ENCODE peak calls at places on chromosomes 2 and 18, in eight cellular contexts. W is Panc1, S is HL-60, R is HepG2, Z is HCT116, D is SK-N-SH, J is GM12878, I is K562. C is an unnamed sample.

GRCh38 chr2:71291398-71291797 is 40.2 kb upstream of the ZNF638 start:
- DNase-seq in S (no peak), D (no peak), W (no peak), R (no peak), J (no peak), I (no peak), Z (no peak), C (no peak)

GRCh38 chr2:6362671-6363450 is 502.8 kb downstream of the CMPK2 start:
- DNase-seq in Z (no peak), S (no peak), D (no peak), I (no peak), J (no peak), R (no peak), W (no peak), C (no peak)

GRCh38 chr2:241818229-241818942 is 9.4 kb downstream of the NEU4 start:
- DNase-seq in D (no peak), S (no peak), I (no peak), W (no peak), R (no peak), Z (no peak), J (no peak), C (no peak)

GRCh38 chr2:180876506-180876905 is 103.9 kb upstream of the UBE2E3 start:
- DNase-seq in W (no peak), Z (no peak), R (no peak), I (no peak), J (no peak), S (no peak), D (no peak), C (no peak)

GRCh38 chr18:44671914-44672313 is 8.8 kb upstream of the SETBP1 start:
- DNase-seq in Z (no peak), W (no peak), I (no peak), R (no peak), D (no peak), J (no peak), S (no peak), C (no peak)

GRCh38 chr2:216877085-216877484 is 17.2 kb upstream of the TNP1 start:
- DNase-seq in D (no peak), S (no peak), R (no peak), J (no peak), W (no peak), Z (peak), I (no peak), C (no peak)

GRCh38 chr2:104786204-104786603 is 67.7 kb upstream of the POU3F3 start:
- DNase-seq in J (no peak), W (no peak), I (no peak), D (no peak), Z (no peak), R (no peak), S (no peak), C (no peak)

GRCh38 chr2:95351080-95351915 is 51.2 kb upstream of the FAHD2A start:
- DNase-seq in R (no peak), S (no peak), Z (no peak), W (no peak), I (no peak), J (no peak), D (no peak), C (no peak)

GRCh38 chr2:27156739-27157475 is 8.1 kb downstream of the TCF23 start:
- DNase-seq in R (no peak), S (no peak), Z (no peak), W (no peak), J (no peak), D (no peak), I (no peak), C (no peak)

GRCh38 chr2:20562540-20563225 is 88.2 kb downstream of the HS1BP3 start:
- DNase-seq in I (peak), J (no peak), D (no peak), R (peak), Z (no peak), S (no peak), W (no peak), C (peak)

GRCh38 chr2:218960196-218961165 is 1.0 kb downstream of the CDK5R2 start:
- DNase-seq in D (peak), J (no peak), S (no peak), R (no peak), W (no peak), I (no peak), Z (no peak), C (peak)

GRCh38 chr18:63783394-63783793 is 8.2 kb downstream of the SERPINB7 start:
- DNase-seq in W (no peak), Z (peak), R (no peak), D (no peak), I (no peak), J (no peak), S (peak), C (peak)

GRCh38 chr18:63789327-63789726 is 14.1 kb downstream of the SERPINB7 start:
- DNase-seq in R (no peak), J (no peak), D (no peak), S (no peak), I (no peak), W (no peak), Z (no peak), C (no peak)

GRCh38 chr18:63785031-63785430 is 9.8 kb downstream of the SERPINB7 start:
- DNase-seq in Z (no peak), J (no peak), S (no peak), R (no peak), D (no peak), I (no peak), W (no peak), C (no peak)

GRCh38 chr18:63787673-63788072 is 12.5 kb downstream of the SERPINB7 start:
- DNase-seq in R (no peak), S (no peak), I (no peak), Z (no peak), W (no peak), D (no peak), J (no peak), C (no peak)

DNA sequence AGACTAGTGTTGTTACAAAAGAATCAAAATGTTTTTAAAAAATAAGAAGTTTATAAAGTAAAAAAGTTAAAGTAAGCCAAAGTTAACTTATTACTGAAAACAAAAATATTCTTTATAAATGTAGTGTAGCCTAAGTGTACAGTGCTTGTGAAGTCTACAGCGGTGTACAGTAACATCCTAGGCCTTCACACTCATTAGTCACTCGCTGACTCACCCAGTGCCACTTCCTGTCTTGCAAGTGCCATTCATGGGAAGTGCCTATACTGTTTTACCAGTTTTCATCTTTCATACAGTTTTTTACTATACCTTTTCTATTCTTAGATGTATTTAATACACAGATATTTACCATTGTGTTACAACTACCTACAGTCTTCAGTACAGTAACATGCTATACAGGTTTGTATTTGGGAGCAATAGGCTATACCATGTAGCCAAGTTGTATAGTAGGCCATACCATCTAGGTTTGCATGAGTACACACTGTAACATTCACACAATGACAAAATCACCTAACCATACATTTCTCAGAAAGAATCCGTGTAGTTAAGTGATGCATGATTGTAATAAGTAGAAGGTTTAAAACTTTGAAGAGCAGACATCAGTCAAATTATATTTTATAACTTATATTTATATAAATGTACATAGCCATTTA is 13.4 kb downstream of the SERPINB7 start:
- DNase-seq in S (peak), W (peak), D (no peak), R (no peak), J (no peak), Z (peak), I (no peak), C (no peak)
- TF ChIP-seq POLR2AphosphoS5 in S (no peak), W (no peak), D (peak), R (no peak), J (no peak), Z (no peak), I (no peak), C (no peak)

DNA sequence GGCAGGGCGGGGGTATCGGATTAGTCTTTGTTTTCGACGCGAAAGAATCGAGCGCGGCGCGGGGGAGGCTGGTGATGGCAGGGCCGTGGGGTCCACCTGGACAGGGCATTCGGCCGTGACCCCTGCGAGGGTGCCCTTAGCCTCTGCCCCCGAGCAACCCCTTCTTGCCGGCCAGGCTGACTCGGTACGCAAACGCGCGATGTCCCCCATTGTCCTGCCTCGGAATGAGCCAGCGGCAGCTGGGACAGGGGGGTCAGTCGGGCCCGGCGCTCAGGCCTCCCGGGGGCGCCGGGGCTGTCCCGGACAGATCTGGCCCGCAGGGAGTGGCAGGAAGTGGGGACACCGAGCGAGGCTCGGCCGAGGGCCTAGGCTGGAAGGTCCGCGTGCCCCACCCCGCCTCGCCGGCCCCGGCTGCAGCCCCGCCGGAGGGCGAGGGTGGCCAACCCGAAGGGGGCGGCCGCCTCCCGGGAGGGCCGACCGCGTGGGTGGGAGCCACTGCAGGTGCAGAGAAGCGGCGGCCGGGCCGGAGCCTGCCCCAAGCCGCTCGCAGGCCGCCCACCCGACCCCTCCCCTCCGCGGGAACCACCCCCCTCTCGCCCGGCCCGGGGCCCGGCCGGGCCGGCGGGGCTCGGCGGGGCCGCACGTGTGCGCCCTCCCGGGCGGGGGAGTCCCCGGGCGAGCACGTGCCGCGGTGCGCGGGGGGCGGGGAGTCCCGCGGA is at the start of gene TET3:
- DNase-seq in D (peak), J (no peak), R (no peak), W (no peak), I (peak), Z (no peak), S (no peak), C (peak)
- TF ChIP-seq REST in D (no peak), J (no peak), R (no peak), W (no peak), I (peak), Z (no peak), S (no peak), C (no peak)

GRCh38 chr2:240320561-240321091 is 114.8 kb upstream of the GPC1 start:
- DNase-seq in Z (no peak), D (no peak), W (no peak), I (no peak), J (no peak), S (no peak), R (no peak), C (no peak)
- H3K4me3 ChIP-seq in Z (peak), D (no peak), W (no peak), I (no peak), J (no peak), S (no peak), R (no peak), C (no peak)

GRCh38 chr2:239400000-239400831 is 604 bp downstream of the HDAC4 start:
- DNase-seq in J (no peak), D (peak), I (peak), W (no peak), Z (no peak), R (peak), S (peak), C (no peak)
- TF ChIP-seq POLR2AphosphoS5 in J (no peak), D (no peak), I (no peak), W (no peak), Z (no peak), R (no peak), S (no peak), C (no peak)

GRCh38 chr2:119914266-119914665 is 98.6 kb upstream of the EPB41L5 start:
- DNase-seq in R (no peak), D (no peak), J (no peak), W (no peak), I (no peak), S (no peak), Z (no peak), C (no peak)

GRCh38 chr2:119910566-119910965 is 102.3 kb upstream of the EPB41L5 start:
- DNase-seq in Z (no peak), S (no peak), D (no peak), J (no peak), R (no peak), W (no peak), I (no peak), C (no peak)
- TF ChIP-seq REST in Z (no peak), S (no peak), D (no peak), J (no peak), R (no peak), W (no peak), I (no peak), C (no peak)

DNA sequence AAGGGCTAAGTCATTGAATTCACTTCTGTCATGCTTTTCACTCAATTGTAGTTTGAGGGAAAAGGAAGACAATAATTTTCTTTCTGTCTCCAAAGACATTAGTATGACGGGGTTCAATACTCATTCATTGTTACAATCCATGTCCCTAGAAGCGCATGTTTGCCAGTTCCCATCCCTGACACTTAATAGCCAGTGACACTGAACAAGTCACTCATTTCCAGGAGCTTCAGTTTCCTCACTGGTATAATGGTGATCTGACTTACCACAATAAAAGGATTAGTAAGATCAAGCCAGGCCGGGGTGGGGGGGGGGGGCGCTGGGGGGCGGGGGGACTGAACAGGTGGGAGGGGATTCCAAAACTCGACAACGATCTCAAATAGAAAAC is 144.8 kb upstream of the MAP3K20 start:
- DNase-seq in S (no peak), I (no peak), W (no peak), R (no peak), J (no peak), D (no peak), Z (no peak), C (no peak)
- H3K4me3 ChIP-seq in S (no peak), I (no peak), W (no peak), R (no peak), J (no peak), D (no peak), Z (no peak), C (no peak)

C was measured in GM23338.